ENCODE peak calls at places on chromosomes 5 and 9, in ten cellular contexts. X, V, I, F, N, R, C, J, B and D are unnamed samples.

GRCh38 chr9:78807286-78807685 is 510.4 kb downstream of the PSAT1 start:
- DNase-seq in J (no peak), I (no peak), C (no peak), N (no peak), B (no peak), V (no peak), R (no peak), X (no peak), F (no peak), D (no peak)

GRCh38 chr9:123860603-123861002 is 69.3 kb downstream of the DENND1A start:
- DNase-seq in F (no peak), R (no peak), J (no peak), N (no peak), B (no peak), V (no peak), I (no peak), C (no peak), X (no peak), D (no peak)

GRCh38 chr5:150561571-150562295 is 53.8 kb downstream of the NDST1 start:
- DNase-seq in B (no peak), J (peak), R (no peak), V (no peak), X (no peak), I (no peak), N (no peak), F (no peak), C (no peak), D (no peak)

GRCh38 chr5:90201923-90202322 is 207.6 kb downstream of the CETN3 start:
- DNase-seq in V (peak), I (no peak), J (no peak), F (no peak), X (no peak), R (peak), N (no peak), B (no peak), C (no peak), D (no peak)

GRCh38 chr9:134590240-134591081 is 51.1 kb upstream of the COL5A1 start:
- DNase-seq in R (peak), X (no peak), F (no peak), C (no peak), N (no peak), B (no peak), J (peak), V (no peak), I (no peak), D (no peak)

GRCh38 chr5:177958696-177959095 is 37.3 kb downstream of the PROP1 start:
- DNase-seq in V (no peak), F (no peak), B (no peak), X (no peak), R (no peak), N (no peak), I (no peak), C (peak), J (no peak), D (no peak)

GRCh38 chr5:138686668-138687067 is 66.6 kb upstream of the CTNNA1 start:
- DNase-seq in N (no peak), R (peak), I (no peak), J (no peak), V (no peak), X (no peak), C (no peak), B (no peak), F (no peak), D (no peak)

GRCh38 chr9:136545065-136545965 is 533 bp downstream of the NOTCH1 start:
- DNase-seq in B (peak), N (no peak), I (peak), R (no peak), C (no peak), F (peak), V (no peak), J (no peak), X (peak), D (peak)

GRCh38 chr5:36744041-36744677 is 132.4 kb upstream of the NIPBL start:
- DNase-seq in B (peak), X (no peak), N (no peak), R (no peak), J (no peak), C (no peak), I (no peak), V (no peak), F (no peak), D (no peak)

GRCh38 chr5:61866930-61867329 is 439.1 kb upstream of the KIF2A start:
- DNase-seq in J (no peak), V (peak), C (no peak), B (peak), R (peak), N (no peak), X (no peak), I (no peak), F (peak), D (no peak)

GRCh38 chr5:123700624-123701023 is 188.6 kb downstream of the CSNK1G3 start:
- DNase-seq in B (peak), J (no peak), I (no peak), F (no peak), V (peak), C (no peak), N (no peak), X (no peak), R (peak), D (no peak)